ENCODE peak calls at places on chromosomes 13 and 19, in six cellular contexts. A, M, R, B, U and K are unnamed samples.

GRCh38 chr13:30720470-30720869 is 14.9 kb upstream of the ALOX5AP start:
- DNase-seq in B (no peak), A (no peak), M (no peak), R (no peak), U (no peak), K (no peak)

GRCh38 chr19:38959618-38960017 is 15.9 kb downstream of the FBXO17 start:
- DNase-seq in R (no peak), M (no peak), B (no peak), A (no peak), U (no peak), K (no peak)

GRCh38 chr19:2215281-2215751 is 20.8 kb downstream of the PLEKHJ1 start:
- DNase-seq in A (no peak), R (no peak), B (no peak), U (no peak), M (no peak), K (no peak)

GRCh38 chr13:111658150-111659100 is 338.0 kb downstream of the TEX29 start:
- DNase-seq in U (no peak), M (no peak), B (no peak), A (no peak), R (no peak), K (no peak)

GRCh38 chr13:46507978-46508377 is 45.0 kb upstream of the LRCH1 start:
- DNase-seq in B (no peak), M (no peak), R (peak; percentile 27), U (no peak), A (no peak), K (no peak)

GRCh38 chr19:7739801-7740659 is 7.3 kb downstream of the CD209 start:
- DNase-seq in A (no peak), M (no peak), R (no peak), B (no peak), U (no peak), K (no peak)

GRCh38 chr19:48925240-48925843 is 8.2 kb upstream of the DHDH start:
- DNase-seq in R (peak; percentile 93), M (no peak), A (no peak), B (no peak), U (no peak), K (no peak)

GRCh38 chr13:40047322-40047771 is 391.9 kb downstream of the COG6 start:
- DNase-seq in M (no peak), B (no peak), U (no peak), R (no peak), A (no peak), K (no peak)

GRCh38 chr19:7326105-7326877 is 22.4 kb upstream of the ARHGEF18 start:
- DNase-seq in M (no peak), U (no peak), R (no peak), B (peak; percentile 80), A (no peak), K (no peak)

GRCh38 chr13:33285420-33286124 is at the start of gene STARD13:
- DNase-seq in R (peak; percentile 98), U (peak; percentile 90), A (peak; percentile 97), B (peak; percentile 98), M (no peak), K (peak; percentile 82)

GRCh38 chr19:57351867-57352266 is 796 bp downstream of the ZNF304 start:
- DNase-seq in A (no peak), U (no peak), R (no peak), M (no peak), B (no peak), K (no peak)

GRCh38 chr13:18628428-18628827 is 553.2 kb downstream of the TUBA3C start:
- DNase-seq in R (no peak), U (no peak), B (peak; percentile 9), A (no peak), M (no peak), K (no peak)

GRCh38 chr13:34469212-34469983 is 472.7 kb upstream of the NBEA start:
- DNase-seq in U (no peak), A (no peak), R (peak; percentile 86), M (no peak), B (no peak), K (no peak)

GRCh38 chr19:44993926-44994537 is 7.2 kb upstream of the RELB start:
- DNase-seq in A (no peak), M (no peak), R (no peak), U (no peak), B (no peak), K (no peak)

GRCh38 chr19:40411125-40411842 is 1.9 kb downstream of the PRX start:
- DNase-seq in M (no peak), B (no peak), U (no peak), A (no peak), R (no peak), K (no peak)

GRCh38 chr13:20831933-20832332 is 58.2 kb upstream of the EEF1AKMT1 start:
- DNase-seq in A (no peak), B (no peak), M (no peak), U (no peak), R (no peak), K (no peak)

GRCh38 chr19:50712833-50713232 is 6.8 kb downstream of the SHANK1 start:
- DNase-seq in B (no peak), R (no peak), M (no peak), A (no peak), U (no peak), K (no peak)

GRCh38 chr19:29120471-29120870 is 92.5 kb downstream of the UQCRFS1 start:
- DNase-seq in A (no peak), R (no peak), U (no peak), M (no peak), B (peak; percentile 70), K (no peak)

GRCh38 chr13:100100115-100100879 is 11.4 kb downstream of the PCCA start:
- DNase-seq in U (no peak), B (no peak), R (peak; percentile 89), M (no peak), A (no peak), K (no peak)

GRCh38 chr19:32098953-32099352 is 246.5 kb upstream of the ZNF507 start:
- DNase-seq in M (no peak), B (no peak), R (no peak), A (no peak), U (no peak), K (no peak)

GRCh38 chr13:100089633-100090032 is 740 bp downstream of the PCCA start:
- DNase-seq in U (no peak), A (no peak), R (peak; percentile 16), B (no peak), M (no peak), K (no peak)

GRCh38 chr13:26300140-26300539 is 46.2 kb downstream of the CDK8 start:
- DNase-seq in A (no peak), U (no peak), M (no peak), R (peak; percentile 89), B (no peak), K (no peak)

GRCh38 chr19:1626417-1627010 is 21.3 kb upstream of the UQCR11 start:
- DNase-seq in M (no peak), R (no peak), A (no peak), U (no peak), B (no peak), K (no peak)

GRCh38 chr13:40205771-40206240 is 460.6 kb downstream of the FOXO1 start:
- DNase-seq in B (no peak), A (no peak), R (no peak), U (no peak), M (no peak), K (no peak)

GRCh38 chr19:42132851-42133528 is 744 bp upstream of the POU2F2 start:
- DNase-seq in M (peak; percentile 78), A (peak; percentile 43), B (peak; percentile 38), U (peak; percentile 78), R (no peak), K (peak; percentile 96)

GRCh38 chr19:8109455-8109854 is 39.9 kb downstream of the FBN3 start:
- DNase-seq in M (no peak), U (no peak), A (no peak), B (no peak), R (no peak), K (no peak)

GRCh38 chr13:49641810-49642291 is 13.5 kb downstream of the ARL11 start:
- DNase-seq in B (peak; percentile 76), U (peak; percentile 39), R (peak; percentile 85), A (peak; percentile 71), M (no peak), K (peak; percentile 84)

GRCh38 chr19:13788991-13789390 is 6.3 kb upstream of the ZSWIM4 start:
- DNase-seq in M (no peak), U (no peak), R (peak; percentile 93), B (peak; percentile 91), A (peak; percentile 58), K (peak; percentile 75)

GRCh38 chr19:46606019-46606418 is 4.9 kb downstream of the CALM3 start:
- DNase-seq in M (no peak), B (no peak), R (no peak), U (no peak), A (no peak), K (peak; percentile 75)

GRCh38 chr19:46603195-46603637 is 2.1 kb downstream of the CALM3 start:
- DNase-seq in M (no peak), R (no peak), U (peak; percentile 42), B (no peak), A (no peak), K (peak; percentile 71)

GRCh38 chr19:46603752-46604241 is 2.7 kb downstream of the CALM3 start:
- DNase-seq in B (no peak), R (no peak), A (no peak), U (no peak), M (no peak), K (peak; percentile 63)

GRCh38 chr19:46605356-46605821 is 4.3 kb downstream of the CALM3 start:
- DNase-seq in A (no peak), U (no peak), B (no peak), M (no peak), R (no peak), K (peak; percentile 69)

DNA sequence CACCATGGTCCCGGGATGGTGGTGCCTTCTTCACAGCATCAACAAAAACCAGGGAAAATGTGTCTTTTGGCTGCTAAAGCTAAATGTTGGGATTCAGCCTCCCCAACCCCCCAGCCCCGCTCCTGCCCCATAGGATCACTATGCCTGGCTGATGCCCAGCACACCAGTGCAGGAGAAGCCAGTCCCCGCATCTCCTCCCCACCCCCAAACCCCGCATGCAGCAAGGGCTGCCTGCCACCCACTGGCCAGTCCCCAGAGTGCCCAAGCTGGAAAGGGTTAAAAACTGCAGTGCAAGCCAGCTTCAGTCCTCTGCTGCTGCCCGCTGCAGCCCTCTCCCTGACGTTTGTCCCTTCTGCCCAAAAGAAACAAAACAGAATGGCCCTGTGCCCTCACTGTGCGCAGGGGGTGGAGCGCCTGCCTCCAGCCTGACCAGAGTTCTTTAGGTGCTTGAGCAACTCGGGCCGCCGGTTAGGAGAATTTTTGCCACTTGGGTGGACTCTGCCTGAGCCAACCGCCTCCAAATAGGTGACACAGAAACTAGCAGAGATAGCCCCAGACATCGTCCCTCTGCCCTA is 3.7 kb downstream of the CALM3 start:
- DNase-seq in U (peak; percentile 68), A (peak; percentile 55), B (no peak), M (no peak), R (no peak), K (peak; percentile 68)
- H3K4me3 ChIP-seq in U (no peak overlapping the region), A (peak overlapping the region; percentile 99), B (no peak overlapping the region), M (no peak overlapping the region), R (no peak overlapping the region), K (no peak overlapping the region)

GRCh38 chr19:4452230-4452990 is 5.2 kb downstream of the UBXN6 start:
- DNase-seq in U (no peak), B (no peak), A (no peak), M (no peak), R (no peak), K (no peak)
- H3K27ac ChIP-seq in U (no peak overlapping the region), B (no peak overlapping the region), A (no peak overlapping the region), M (no peak overlapping the region), R (no peak overlapping the region), K (no peak overlapping the region)

GRCh38 chr19:11535792-11536595 is 2.7 kb upstream of the CNN1 start:
- DNase-seq in U (peak; percentile 87), M (peak; percentile 72), R (peak; percentile 82), A (peak; percentile 87), B (peak; percentile 89), K (peak; percentile 94)
- H3K4me3 ChIP-seq in U (peak overlapping the region; percentile 26), M (peak overlapping the region; percentile 62), R (peak overlapping the region; percentile 16), A (peak overlapping the region; percentile 45), B (no peak overlapping the region), K (peak overlapping the region; percentile 37)

GRCh38 chr19:16405091-16405490 is 66.7 kb downstream of the EPS15L1 start:
- DNase-seq in R (no peak), M (no peak), B (no peak), A (no peak), U (no peak), K (peak; percentile 65)
- H3K27ac ChIP-seq in R (no peak overlapping the region), M (no peak overlapping the region), B (no peak overlapping the region), A (no peak overlapping the region), U (no peak overlapping the region), K (no peak overlapping the region)